ENCODE peak calls at places on chromosomes 13 and 19, in seven cellular contexts. J, X, L, S, N, D and P are unnamed samples.

GRCh38 chr19:48598996-48599626 is 7.4 kb upstream of the SPACA4 start:
- DNase-seq in S (no peak), X (no peak), D (no peak), J (no peak), L (no peak), N (no peak), P (no peak)

GRCh38 chr19:14371321-14371821 is 9.9 kb upstream of the ADGRE5 start:
- DNase-seq in S (no peak), L (no peak), D (no peak), J (no peak), N (no peak), X (no peak), P (no peak)

GRCh38 chr13:48615017-48615416 is 38.7 kb upstream of the CYSLTR2 start:
- DNase-seq in S (no peak), N (no peak), J (no peak), D (no peak), X (no peak), L (no peak), P (no peak)

GRCh38 chr13:23979361-23980159 is 82.3 kb upstream of the C1QTNF9B start:
- DNase-seq in S (no peak), X (peak; percentile 70), J (peak; percentile 85), L (peak; percentile 79), N (peak; percentile 84), D (peak; percentile 60), P (peak; percentile 75)

GRCh38 chr13:110993788-110994187 is 78.9 kb upstream of the ANKRD10 start:
- DNase-seq in N (no peak), S (no peak), J (no peak), D (no peak), L (peak; percentile 54), X (no peak), P (no peak)

GRCh38 chr19:42229263-42229854 is 9.2 kb downstream of the ZNF526 start:
- DNase-seq in J (no peak), L (no peak), D (no peak), X (no peak), S (no peak), N (no peak), P (no peak)

GRCh38 chr19:10079031-10079453 is 7.1 kb upstream of the SHFL start:
- DNase-seq in X (no peak), J (no peak), S (no peak), L (no peak), N (no peak), D (peak; percentile 63), P (no peak)

GRCh38 chr13:37139356-37139755 is 33.9 kb upstream of the CSNK1A1L start:
- DNase-seq in J (peak; percentile 69), S (no peak), X (no peak), L (no peak), N (no peak), D (no peak), P (no peak)

GRCh38 chr19:30448386-30449130 is 76.4 kb downstream of the ZNF536 start:
- DNase-seq in N (no peak), D (no peak), S (no peak), X (no peak), L (no peak), J (peak; percentile 67), P (no peak)

DNA sequence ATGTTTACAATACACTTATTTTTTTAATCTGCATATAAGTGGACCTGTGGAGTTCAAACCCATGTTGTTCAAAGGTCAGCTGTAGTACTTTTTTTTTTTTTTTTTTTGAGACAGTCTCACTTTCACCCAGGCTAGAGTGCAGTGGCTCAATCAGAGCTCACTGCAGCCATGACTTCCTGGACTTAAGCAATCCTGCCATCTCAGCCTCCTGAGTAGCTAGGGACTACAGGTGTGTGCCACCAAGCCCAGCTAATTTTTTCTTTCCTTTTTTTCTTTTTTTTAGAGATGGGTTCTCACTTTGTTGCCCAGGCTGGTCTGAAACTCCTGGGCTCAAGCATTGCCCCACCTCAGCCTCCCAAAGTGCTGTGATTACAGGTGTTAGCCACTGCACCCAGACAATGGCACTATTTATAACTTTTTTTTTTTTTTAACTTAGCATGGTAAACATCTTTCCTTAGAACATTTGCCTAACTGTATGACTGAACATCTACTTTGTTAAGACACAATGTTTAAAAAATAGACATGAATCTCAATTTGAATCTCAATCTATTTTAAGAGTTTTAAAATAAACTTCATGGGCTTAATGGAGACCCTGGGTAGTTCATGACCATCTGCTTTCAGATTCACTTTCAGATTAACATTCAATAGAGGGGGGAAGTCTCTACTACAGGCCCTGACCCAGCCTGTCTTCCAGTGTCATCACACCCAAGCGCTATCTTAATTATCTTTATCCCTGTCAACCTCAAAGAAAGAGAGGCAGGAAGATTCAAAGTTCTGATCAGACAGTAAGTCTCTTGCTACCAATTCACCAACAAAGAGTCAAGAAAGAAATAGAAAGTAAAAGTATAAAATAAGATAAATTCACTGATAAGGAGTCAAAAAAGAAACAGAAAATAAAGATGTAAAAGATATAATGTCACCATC is 97.7 kb upstream of the DOCK9 start:
- DNase-seq in X (no peak), N (no peak), J (no peak), D (no peak), L (no peak), S (no peak), P (no peak)
- H3K4me3 ChIP-seq in X (no peak overlapping the region), N (no peak overlapping the region), J (no peak overlapping the region), D (no peak overlapping the region), L (no peak overlapping the region), S (no peak overlapping the region), P (no peak overlapping the region)

GRCh38 chr13:51955281-51955771 is 55.9 kb downstream of the ATP7B start:
- DNase-seq in D (no peak), X (peak; percentile 77), S (no peak), L (no peak), J (no peak), N (no peak), P (no peak)
- H3K4me3 ChIP-seq in D (no peak overlapping the region), X (no peak overlapping the region), S (no peak overlapping the region), L (no peak overlapping the region), J (no peak overlapping the region), N (no peak overlapping the region), P (no peak overlapping the region)

GRCh38 chr19:5228490-5228889 is 112.1 kb downstream of the PTPRS start:
- DNase-seq in J (no peak), S (no peak), X (no peak), L (no peak), N (no peak), D (no peak), P (no peak)

GRCh38 chr19:5230730-5231555 is 109.7 kb downstream of the PTPRS start:
- DNase-seq in X (no peak), L (no peak), D (no peak), J (no peak), S (no peak), N (no peak), P (no peak)

GRCh38 chr19:5231857-5232503 is 108.6 kb downstream of the PTPRS start:
- DNase-seq in J (peak; percentile 5), X (no peak), N (no peak), S (no peak), D (no peak), L (no peak), P (no peak)

GRCh38 chr19:5228932-5229777 is 111.5 kb downstream of the PTPRS start:
- DNase-seq in X (peak; percentile 34), N (no peak), S (no peak), L (peak; percentile 60), D (no peak), J (no peak), P (no peak)

GRCh38 chr19:5229778-5230165 is 110.8 kb downstream of the PTPRS start:
- DNase-seq in L (no peak), N (no peak), D (no peak), X (no peak), J (no peak), S (no peak), P (no peak)
- H3K4me3 ChIP-seq in L (peak overlapping the region; percentile 53), N (no peak overlapping the region), D (no peak overlapping the region), X (peak overlapping the region; percentile 11), J (no peak overlapping the region), S (no peak overlapping the region), P (no peak overlapping the region)

GRCh38 chr19:16572332-16573211 is at the start of gene SLC35E1:
- DNase-seq in S (peak; percentile 86), J (peak; percentile 93), D (peak; percentile 97), L (peak; percentile 98), N (peak; percentile 96), X (peak; percentile 97), P (peak; percentile 97)
- H3K4me3 ChIP-seq in S (peak within 1 kb of the TSS; percentile 90), J (peak within 1 kb of the TSS; percentile 94), D (peak within 1 kb of the TSS; percentile 86), L (peak within 1 kb of the TSS; percentile 95), N (peak within 1 kb of the TSS; percentile 97), X (peak within 1 kb of the TSS; percentile 98), P (peak within 1 kb of the TSS; percentile 67)